ENCODE peak calls at places on chromosomes 1 and 21, in seven cellular contexts. H, R, Y, C, G, O and F are unnamed samples.

GRCh38 chr1:42935313-42935624 is 23.4 kb downstream of the SLC2A1 start:
- DNase-seq in H (no peak), R (no peak), Y (no peak), C (no peak), G (no peak), O (no peak), F (no peak)

GRCh38 chr1:67892451-67893125 is 59.3 kb upstream of the GNG12 start:
- DNase-seq in H (no peak), R (no peak), Y (no peak), C (no peak), G (no peak), O (no peak), F (peak)

GRCh38 chr1:53276902-53277281 is 38.6 kb upstream of the MAGOH start:
- DNase-seq in H (no peak), R (no peak), Y (no peak), C (no peak), G (no peak), O (no peak), F (no peak)

GRCh38 chr21:41768371-41769042 is 1.7 kb upstream of the RIPK4 start:
- DNase-seq in H (peak), R (peak), Y (no peak), C (peak), G (peak), O (peak), F (peak)

GRCh38 chr1:165633624-165634023 is 2.6 kb downstream of the MGST3 start:
- DNase-seq in H (peak), R (no peak), Y (no peak), C (no peak), G (no peak), O (peak), F (peak)

GRCh38 chr1:1435911-1436633 is 582 bp downstream of the VWA1 start:
- DNase-seq in H (no peak), R (no peak), Y (no peak), C (no peak), G (no peak), O (no peak), F (no peak)

GRCh38 chr1:206449566-206449965 is 20.7 kb upstream of the IKBKE start:
- DNase-seq in H (no peak), R (no peak), Y (no peak), C (no peak), G (no peak), O (peak), F (peak)

GRCh38 chr1:53132176-53132575 is 10.3 kb downstream of the SLC1A7 start:
- DNase-seq in H (no peak), R (no peak), Y (no peak), C (no peak), G (no peak), O (no peak), F (no peak)

GRCh38 chr1:152167835-152168534 is 9.0 kb upstream of the RPTN start:
- DNase-seq in H (no peak), R (no peak), Y (no peak), C (no peak), G (no peak), O (peak), F (no peak)

GRCh38 chr1:205959789-205960188 is 16.5 kb upstream of the SLC26A9 start:
- DNase-seq in H (no peak), R (no peak), Y (no peak), C (no peak), G (no peak), O (no peak), F (no peak)

GRCh38 chr1:225772323-225772768 is 5.3 kb upstream of the SRP9 start:
- DNase-seq in H (peak), R (no peak), Y (peak), C (no peak), G (peak), O (peak), F (peak)

GRCh38 chr1:57843760-57844159 is 419.9 kb upstream of the DAB1 start:
- DNase-seq in H (no peak), R (no peak), Y (no peak), C (no peak), G (no peak), O (peak), F (no peak)

GRCh38 chr1:118333601-118334241 is 148.7 kb upstream of the SPAG17 start:
- DNase-seq in H (no peak), R (no peak), Y (no peak), C (no peak), G (no peak), O (no peak), F (no peak)

GRCh38 chr1:185488673-185489311 is 171.7 kb upstream of the IVNS1ABP start:
- DNase-seq in H (no peak), R (no peak), Y (no peak), C (no peak), G (no peak), O (no peak), F (no peak)

GRCh38 chr1:21919520-21919919 is 17.6 kb downstream of the HSPG2 start:
- DNase-seq in H (peak), R (no peak), Y (no peak), C (no peak), G (no peak), O (peak), F (peak)

GRCh38 chr1:31505884-31506497 is 70.3 kb upstream of the TINAGL1 start:
- DNase-seq in H (no peak), R (no peak), Y (no peak), C (peak), G (no peak), O (peak), F (no peak)

GRCh38 chr1:47690341-47691244 is 252.7 kb downstream of the FOXD2 start:
- DNase-seq in H (no peak), R (no peak), Y (no peak), C (no peak), G (no peak), O (peak), F (no peak)

GRCh38 chr1:6930901-6931300 is 145.6 kb downstream of the CAMTA1 start:
- DNase-seq in H (no peak), R (no peak), Y (no peak), C (no peak), G (no peak), O (no peak), F (no peak)

GRCh38 chr1:91579658-91580228 is 79.1 kb downstream of the CDC7 start:
- DNase-seq in H (no peak), R (no peak), Y (no peak), C (no peak), G (no peak), O (no peak), F (no peak)

GRCh38 chr1:17891205-17892110 is 136.3 kb downstream of the ACTL8 start:
- DNase-seq in H (no peak), R (no peak), Y (no peak), C (no peak), G (no peak), O (no peak), F (no peak)

GRCh38 chr1:2627746-2628145 is 5.1 kb downstream of the MMEL1 start:
- DNase-seq in H (no peak), R (no peak), Y (no peak), C (no peak), G (no peak), O (no peak), F (no peak)

GRCh38 chr1:111596499-111596898 is 23.1 kb upstream of the RAP1A start:
- DNase-seq in H (no peak), R (peak), Y (no peak), C (peak), G (no peak), O (no peak), F (no peak)

GRCh38 chr21:19853709-19854575 is 1144.3 kb upstream of the NCAM2 start:
- DNase-seq in H (no peak), R (no peak), Y (no peak), C (no peak), G (peak), O (no peak), F (no peak)